ENCODE peak calls at places on chromosomes 2 and 18, in four cellular contexts. E is BE2C, D is left lung, Z is AG09309. B is an unnamed sample.

GRCh38 chr2:23697676-23698075 is 229.2 kb downstream of the ATAD2B start:
- DNase-seq in D (no peak), E (no peak), Z (no peak), B (no peak)

GRCh38 chr18:44793685-44794084 is 113.0 kb downstream of the SETBP1 start:
- DNase-seq in Z (no peak), E (no peak), D (no peak), B (no peak)

GRCh38 chr2:128448331-128449225 is 129.9 kb upstream of the HS6ST1 start:
- DNase-seq in D (peak; percentile 60), E (no peak), Z (no peak), B (peak; percentile 36)

GRCh38 chr2:119518401-119518800 is 5.9 kb downstream of the SCTR start:
- DNase-seq in E (no peak), Z (no peak), D (no peak), B (no peak)

GRCh38 chr2:129504646-129505045 is 474.8 kb upstream of the RAB6C start:
- DNase-seq in E (no peak), D (no peak), Z (no peak), B (no peak)

GRCh38 chr2:26770986-26771586 is 7.0 kb downstream of the SLC35F6 start:
- DNase-seq in E (peak; percentile 81), Z (peak; percentile 68), D (no peak), B (no peak)

GRCh38 chr2:2234398-2234797 is 96.7 kb downstream of the MYT1L start:
- DNase-seq in Z (no peak), D (no peak), E (no peak), B (no peak)

GRCh38 chr2:129490666-129491065 is 488.8 kb upstream of the RAB6C start:
- DNase-seq in Z (no peak), D (no peak), E (no peak), B (no peak)

GRCh38 chr2:65528241-65528574 is 95.8 kb upstream of the SPRED2 start:
- DNase-seq in D (no peak), Z (no peak), E (no peak), B (no peak)

GRCh38 chr2:182522428-182522896 is 95.6 kb upstream of the PDE1A start:
- DNase-seq in E (no peak), D (no peak), Z (peak; percentile 31), B (no peak)

GRCh38 chr18:2906522-2907458 is 60.0 kb downstream of the EMILIN2 start:
- DNase-seq in D (peak; percentile 87), Z (no peak), E (peak; percentile 42), B (no peak)

GRCh38 chr2:135742307-135742838 is 718 bp downstream of the UBXN4 start:
- DNase-seq in D (peak; percentile 86), Z (peak; percentile 24), E (peak; percentile 22), B (no peak)

GRCh38 chr2:79723830-79724229 is 211.0 kb downstream of the CTNNA2 start:
- DNase-seq in E (no peak), Z (peak; percentile 5), D (no peak), B (no peak)

GRCh38 chr2:194004590-194005206 is 1652.3 kb upstream of the SLC39A10 start:
- DNase-seq in D (no peak), E (no peak), Z (no peak), B (no peak)

GRCh38 chr2:73075477-73076373 is 4.2 kb upstream of the SFXN5 start:
- DNase-seq in D (no peak), E (no peak), Z (no peak), B (no peak)

GRCh38 chr2:143426296-143426695 is 297.1 kb downstream of the ARHGAP15 start:
- DNase-seq in Z (peak; percentile 49), D (no peak), E (no peak), B (no peak)

GRCh38 chr2:140994856-140995255 is 1136.0 kb downstream of the LRP1B start:
- DNase-seq in Z (no peak), E (no peak), D (no peak), B (no peak)

GRCh38 chr18:23824235-23824634 is 135.0 kb downstream of the LAMA3 start:
- DNase-seq in Z (no peak), E (no peak), D (no peak), B (no peak)

GRCh38 chr2:24317491-24317920 is 42.8 kb downstream of the ITSN2 start:
- DNase-seq in E (peak; percentile 17), D (no peak), Z (no peak), B (no peak)

GRCh38 chr18:78721281-78721949 is 258.2 kb upstream of the SALL3 start:
- DNase-seq in Z (no peak), D (peak; percentile 50), E (no peak), B (no peak)

GRCh38 chr2:88919087-88919738 is 227.7 kb downstream of the RPIA start:
- DNase-seq in Z (no peak), D (no peak), E (no peak), B (no peak)

GRCh38 chr18:27780061-27780740 is 396.7 kb downstream of the CDH2 start:
- DNase-seq in Z (no peak), E (no peak), D (no peak), B (no peak)

GRCh38 chr18:27778925-27779324 is 398.0 kb downstream of the CDH2 start:
- DNase-seq in Z (no peak), D (no peak), E (no peak), B (no peak)

DNA sequence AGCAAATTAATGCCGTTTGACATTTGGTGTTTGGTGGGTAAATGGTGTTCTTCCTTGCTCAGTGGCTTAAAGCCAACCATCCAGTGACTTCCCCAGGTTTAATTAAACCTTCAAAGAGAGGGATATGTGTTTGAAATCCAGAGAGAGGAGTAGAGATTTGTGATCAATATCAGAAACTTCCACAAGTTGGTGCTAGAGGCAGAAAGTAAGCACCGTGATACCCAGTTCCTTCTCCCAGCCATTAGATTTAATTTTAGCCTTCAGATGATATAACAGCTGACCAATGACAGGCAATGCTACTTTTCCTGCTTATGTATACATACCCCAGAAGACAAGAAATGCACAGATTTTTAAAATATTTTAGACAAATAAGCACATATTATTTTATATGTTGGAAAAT is 398.5 kb downstream of the CDH2 start:
- DNase-seq in E (no peak), D (no peak), Z (no peak), B (no peak)
- TF ChIP-seq CTCF in E (peak; percentile 51), D (no peak), Z (peak; percentile 73), B (no peak)

GRCh38 chr2:163610817-163611556 is 124.8 kb downstream of the FIGN start:
- DNase-seq in E (peak; percentile 4), D (no peak), Z (no peak), B (no peak)
- TF ChIP-seq CTCF in E (no peak), D (no peak), Z (no peak), B (no peak)

GRCh38 chr18:7568426-7568825 is 1.3 kb downstream of the PTPRM start:
- DNase-seq in D (peak; percentile 86), Z (no peak), E (no peak), B (no peak)
- TF ChIP-seq CTCF in D (no peak), Z (peak; percentile 20), E (no peak), B (no peak)

DNA sequence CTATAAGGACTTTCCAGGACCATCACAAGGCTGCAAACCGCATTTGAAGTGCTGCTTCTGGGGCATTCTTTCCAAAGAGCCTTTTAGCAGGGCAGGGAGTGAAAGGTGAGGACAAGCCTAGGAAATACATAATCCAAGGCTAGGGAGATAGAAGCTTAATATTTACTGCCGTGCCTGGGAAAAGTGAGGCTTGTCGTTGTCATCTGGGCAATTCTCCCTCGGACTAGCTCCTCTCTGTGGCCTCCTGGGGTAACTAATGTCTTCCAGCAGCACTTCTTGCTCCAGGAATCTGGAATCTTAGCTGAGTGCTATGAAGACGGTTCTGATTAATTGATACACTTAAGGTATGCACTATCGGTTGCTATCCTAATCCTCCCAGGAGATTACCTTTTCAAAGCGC is 69.3 kb upstream of the ATL2 start:
- DNase-seq in Z (no peak), E (no peak), D (no peak), B (no peak)
- TF ChIP-seq CTCF in Z (peak; percentile 32), E (no peak), D (no peak), B (no peak)

DNA sequence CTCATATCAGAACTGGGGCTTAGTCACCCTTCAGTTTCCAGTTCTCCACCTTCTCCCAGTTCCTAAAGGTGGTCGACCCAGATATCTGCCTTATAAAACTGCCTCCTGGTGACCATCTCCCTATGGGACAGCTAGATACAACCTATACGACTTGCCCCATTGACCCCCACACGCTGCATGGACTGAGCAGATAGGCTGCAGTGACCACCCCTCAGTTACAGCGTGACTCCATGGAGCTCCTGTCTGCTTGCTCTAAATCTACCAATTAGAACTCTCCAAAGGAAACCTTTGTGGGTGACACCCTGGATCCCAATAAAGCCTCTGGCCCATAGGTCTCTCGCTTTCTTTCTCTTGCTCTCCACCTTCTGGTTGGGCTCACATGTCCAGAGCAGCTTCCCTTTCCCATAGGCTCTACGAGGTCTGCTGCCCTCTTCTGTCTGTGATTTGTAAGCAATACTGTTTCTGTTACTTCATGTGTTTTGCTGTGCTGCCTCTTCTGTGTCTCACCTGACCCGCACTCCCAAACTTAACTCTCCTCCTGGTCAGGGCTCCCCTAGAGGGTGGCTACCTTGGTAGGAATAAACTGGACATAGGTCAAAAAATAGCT is 971.3 kb upstream of the FAM98A start:
- DNase-seq in D (no peak), Z (no peak), E (peak; percentile 44), B (no peak)
- TF ChIP-seq CTCF in D (peak; percentile 22), Z (no peak), E (peak; percentile 65), B (no peak)